ENCODE peak calls at places on chromosomes 4 and X, in four cellular contexts. One of them, this sample, is unnamed.
A peak's percentile ranks its signal among the peaks of the same experiment; 100 is the strongest.

GRCh38 chrX:9542765-9543119 is 77.9 kb downstream of the TBL1X start:
- DNase-seq in endothelial cell of umbilical vein: no peak
- DNase-seq in mammary epithelial cell: no peak
- DNase-seq in GM23248: no peak
- DNase-seq in this sample: no peak

GRCh38 chr4:37138019-37138653 is 106.4 kb upstream of the NWD2 start:
- DNase-seq in endothelial cell of umbilical vein: no peak
- DNase-seq in mammary epithelial cell: no peak
- DNase-seq in GM23248: no peak
- DNase-seq in this sample: no peak

GRCh38 chr4:114494257-114494803 is 104.3 kb upstream of the UGT8 start:
- DNase-seq in endothelial cell of umbilical vein: no peak
- DNase-seq in mammary epithelial cell: peak; percentile 7
- DNase-seq in GM23248: no peak
- DNase-seq in this sample: peak; percentile 45

GRCh38 chr4:1777822-1778641 is 15.1 kb upstream of the FGFR3 start:
- DNase-seq in GM23248: peak; percentile 35
- DNase-seq in endothelial cell of umbilical vein: no peak
- DNase-seq in mammary epithelial cell: peak; percentile 43
- DNase-seq in this sample: peak; percentile 94

GRCh38 chr4:13081830-13082229 is 402.3 kb downstream of the RAB28 start:
- DNase-seq in mammary epithelial cell: no peak
- DNase-seq in GM23248: no peak
- DNase-seq in endothelial cell of umbilical vein: no peak
- DNase-seq in this sample: no peak

GRCh38 chr4:153523171-153523757 is 57.1 kb downstream of the TMEM131L start:
- DNase-seq in endothelial cell of umbilical vein: no peak
- DNase-seq in GM23248: no peak
- DNase-seq in mammary epithelial cell: no peak
- DNase-seq in this sample: peak; percentile 76

GRCh38 chr4:39319678-39320077 is 46.5 kb downstream of the RFC1 start:
- DNase-seq in endothelial cell of umbilical vein: peak; percentile 10
- DNase-seq in mammary epithelial cell: peak; percentile 94
- DNase-seq in GM23248: peak; percentile 91
- DNase-seq in this sample: no peak

GRCh38 chr4:46392421-46392820 is 2.5 kb upstream of the GABRA2 start:
- DNase-seq in mammary epithelial cell: peak; percentile 49
- DNase-seq in GM23248: no peak
- DNase-seq in endothelial cell of umbilical vein: no peak
- DNase-seq in this sample: peak; percentile 54

GRCh38 chr4:145785391-145786008 is 105.6 kb downstream of the C4orf51 start:
- DNase-seq in mammary epithelial cell: no peak
- DNase-seq in endothelial cell of umbilical vein: no peak
- DNase-seq in GM23248: peak; percentile 28
- DNase-seq in this sample: no peak

GRCh38 chrX:9566150-9566621 is 101.3 kb downstream of the TBL1X start:
- DNase-seq in GM23248: peak; percentile 86
- DNase-seq in mammary epithelial cell: peak; percentile 54
- DNase-seq in endothelial cell of umbilical vein: peak; percentile 76
- DNase-seq in this sample: no peak

GRCh38 chrX:47499291-47499690 is 16.3 kb upstream of the ZNF41 start:
- DNase-seq in endothelial cell of umbilical vein: no peak
- DNase-seq in mammary epithelial cell: no peak
- DNase-seq in GM23248: no peak
- DNase-seq in this sample: no peak

GRCh38 chr4:113411496-113411938 is 350.0 kb downstream of the CAMK2D start:
- DNase-seq in mammary epithelial cell: peak; percentile 95
- DNase-seq in GM23248: peak; percentile 87
- DNase-seq in endothelial cell of umbilical vein: no peak
- DNase-seq in this sample: no peak

GRCh38 chrX:20451936-20452335 is 185.2 kb upstream of the RPS6KA3 start:
- DNase-seq in GM23248: no peak
- DNase-seq in mammary epithelial cell: no peak
- DNase-seq in endothelial cell of umbilical vein: no peak
- DNase-seq in this sample: no peak

GRCh38 chrX:68490644-68491043 is 8.2 kb upstream of the YIPF6 start:
- DNase-seq in GM23248: peak; percentile 52
- DNase-seq in endothelial cell of umbilical vein: peak; percentile 43
- DNase-seq in mammary epithelial cell: peak; percentile 30
- DNase-seq in this sample: peak; percentile 34

GRCh38 chrX:23570674-23571343 is 96.5 kb upstream of the PRDX4 start:
- DNase-seq in mammary epithelial cell: no peak
- DNase-seq in GM23248: no peak
- DNase-seq in endothelial cell of umbilical vein: no peak
- DNase-seq in this sample: no peak

GRCh38 chr4:152513078-152513477 is 22.8 kb downstream of the FBXW7 start:
- DNase-seq in GM23248: no peak
- DNase-seq in mammary epithelial cell: no peak
- DNase-seq in endothelial cell of umbilical vein: no peak
- DNase-seq in this sample: no peak

GRCh38 chr4:856468-856901 is 30.6 kb upstream of the CPLX1 start:
- DNase-seq in GM23248: no peak
- DNase-seq in endothelial cell of umbilical vein: no peak
- DNase-seq in mammary epithelial cell: no peak
- DNase-seq in this sample: no peak

GRCh38 chr4:145937990-145938611 is 522 bp downstream of the ZNF827 start:
- DNase-seq in GM23248: peak; percentile 69
- DNase-seq in mammary epithelial cell: peak; percentile 45
- DNase-seq in endothelial cell of umbilical vein: peak; percentile 51
- DNase-seq in this sample: peak; percentile 92

GRCh38 chrX:65667157-65667502 is 324 bp upstream of the MSN start:
- DNase-seq in endothelial cell of umbilical vein: no peak
- DNase-seq in GM23248: no peak
- DNase-seq in mammary epithelial cell: no peak
- DNase-seq in this sample: no peak
- H3K4me2 ChIP-seq in endothelial cell of umbilical vein: no peak overlapping the region
- H3K4me2 ChIP-seq in GM23248: no peak overlapping the region
- H3K4me2 ChIP-seq in mammary epithelial cell: no peak overlapping the region
- H3K4me2 ChIP-seq in this sample: no peak overlapping the region

GRCh38 chr4:139607302-139608060 is 51.5 kb upstream of the SETD7 start:
- DNase-seq in GM23248: peak; percentile 26
- DNase-seq in endothelial cell of umbilical vein: no peak
- DNase-seq in mammary epithelial cell: no peak
- DNase-seq in this sample: no peak
- H3K4me3 ChIP-seq in GM23248: no peak overlapping the region
- H3K4me3 ChIP-seq in endothelial cell of umbilical vein: no peak overlapping the region
- H3K4me3 ChIP-seq in mammary epithelial cell: no peak overlapping the region
- H3K4me3 ChIP-seq in this sample: no peak overlapping the region

DNA sequence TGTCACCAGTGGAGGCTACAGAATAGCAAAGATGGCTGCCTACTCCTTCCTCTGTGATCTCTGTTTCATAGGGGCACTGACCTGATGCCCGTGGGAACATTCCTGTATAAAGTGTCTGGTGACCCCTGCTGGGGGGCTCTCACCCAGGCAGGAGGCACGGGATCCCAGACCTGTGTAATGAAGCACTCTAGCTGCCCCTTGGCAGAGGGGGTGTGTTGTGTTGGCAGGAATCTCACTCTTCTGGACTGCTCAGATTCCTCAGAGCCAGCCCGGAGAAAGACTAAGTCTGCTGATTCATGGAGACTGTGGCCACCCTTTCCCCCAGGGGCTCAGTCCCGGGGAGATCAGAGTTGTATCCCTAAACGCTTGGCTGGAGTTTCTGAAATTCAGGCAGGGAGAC is 648.3 kb downstream of the SPRY1 start:
- DNase-seq in mammary epithelial cell: no peak
- DNase-seq in endothelial cell of umbilical vein: no peak
- DNase-seq in GM23248: no peak
- DNase-seq in this sample: no peak
- H3K4me2 ChIP-seq in mammary epithelial cell: no peak overlapping the region
- H3K4me2 ChIP-seq in endothelial cell of umbilical vein: no peak overlapping the region
- H3K4me2 ChIP-seq in GM23248: no peak overlapping the region
- H3K4me2 ChIP-seq in this sample: no peak overlapping the region

DNA sequence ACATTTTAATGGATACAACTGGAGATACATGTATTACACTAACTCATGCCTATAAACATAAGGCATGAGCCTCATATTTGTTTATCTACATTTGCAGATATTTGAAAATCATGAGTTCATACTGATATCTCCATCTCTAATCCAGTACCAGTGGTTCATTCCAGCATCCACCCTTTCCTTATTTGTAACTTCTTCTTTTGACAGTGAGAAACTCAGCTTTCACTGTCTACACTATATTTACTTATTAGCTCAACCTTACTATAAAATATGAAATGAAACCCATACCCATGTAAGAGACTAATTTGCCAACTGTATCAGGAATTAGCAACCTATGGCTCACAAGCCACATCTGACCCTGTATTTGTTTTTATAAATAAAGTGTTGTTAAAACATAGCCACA is 161.9 kb upstream of the GPRIN3 start:
- DNase-seq in endothelial cell of umbilical vein: no peak
- DNase-seq in GM23248: peak; percentile 2
- DNase-seq in mammary epithelial cell: no peak
- DNase-seq in this sample: no peak
- H3K4me3 ChIP-seq in endothelial cell of umbilical vein: no peak overlapping the region
- H3K4me3 ChIP-seq in GM23248: peak overlapping the region; percentile 47
- H3K4me3 ChIP-seq in mammary epithelial cell: no peak overlapping the region
- H3K4me3 ChIP-seq in this sample: no peak overlapping the region